ENCODE peak calls at places on chromosomes 3 and 15, in four cellular contexts. One of them, this sample, is unnamed.

GRCh38 chr15:57035664-57036063 is 117.2 kb downstream of the TCF12 start:
- DNase-seq in GM12878: no peak
- DNase-seq in neural crest cell: no peak
- DNase-seq in upper lobe of right lung: no peak
- DNase-seq in this sample: no peak

GRCh38 chr3:58167431-58168351 is 43.1 kb downstream of the DNASE1L3 start:
- DNase-seq in upper lobe of right lung: no peak
- DNase-seq in neural crest cell: peak
- DNase-seq in GM12878: no peak
- DNase-seq in this sample: no peak

GRCh38 chr15:64740361-64741170 is 34.8 kb downstream of the RBPMS2 start:
- DNase-seq in GM12878: no peak
- DNase-seq in neural crest cell: no peak
- DNase-seq in upper lobe of right lung: peak
- DNase-seq in this sample: no peak

GRCh38 chr3:57961828-57962447 is 46.3 kb upstream of the FLNB start:
- DNase-seq in upper lobe of right lung: no peak
- DNase-seq in neural crest cell: no peak
- DNase-seq in GM12878: no peak
- DNase-seq in this sample: no peak

GRCh38 chr15:48962662-48963523 is 826 bp downstream of the SHC4 start:
- DNase-seq in neural crest cell: peak
- DNase-seq in upper lobe of right lung: peak
- DNase-seq in GM12878: no peak
- DNase-seq in this sample: no peak

GRCh38 chr3:191141728-191142127 is 57.3 kb upstream of the OSTN start:
- DNase-seq in upper lobe of right lung: no peak
- DNase-seq in neural crest cell: no peak
- DNase-seq in GM12878: no peak
- DNase-seq in this sample: no peak

GRCh38 chr3:114756506-114757279 is 390.4 kb downstream of the ZBTB20 start:
- DNase-seq in GM12878: no peak
- DNase-seq in upper lobe of right lung: no peak
- DNase-seq in neural crest cell: no peak
- DNase-seq in this sample: no peak

GRCh38 chr3:100261481-100261903 is 700 bp downstream of the TBC1D23 start:
- DNase-seq in GM12878: no peak
- DNase-seq in neural crest cell: no peak
- DNase-seq in upper lobe of right lung: no peak
- DNase-seq in this sample: no peak

GRCh38 chr3:29247088-29247745 is 33.7 kb upstream of the RBMS3 start:
- DNase-seq in upper lobe of right lung: no peak
- DNase-seq in neural crest cell: no peak
- DNase-seq in GM12878: no peak
- DNase-seq in this sample: no peak

GRCh38 chr3:72401005-72401404 is 447.2 kb downstream of the SHQ1 start:
- DNase-seq in upper lobe of right lung: no peak
- DNase-seq in neural crest cell: no peak
- DNase-seq in GM12878: no peak
- DNase-seq in this sample: no peak

GRCh38 chr15:66840615-66841014 is 138.6 kb downstream of the SMAD6 start:
- DNase-seq in neural crest cell: no peak
- DNase-seq in upper lobe of right lung: peak
- DNase-seq in GM12878: no peak
- DNase-seq in this sample: no peak

GRCh38 chr15:45279024-45279697 is 27.1 kb downstream of the SLC28A2 start:
- DNase-seq in neural crest cell: peak
- DNase-seq in upper lobe of right lung: peak
- DNase-seq in GM12878: peak
- DNase-seq in this sample: peak

GRCh38 chr3:151147299-151147698 is 55.7 kb downstream of the GPR171 start:
- DNase-seq in upper lobe of right lung: no peak
- DNase-seq in GM12878: no peak
- DNase-seq in neural crest cell: no peak
- DNase-seq in this sample: no peak

GRCh38 chr15:65987100-65987499 is 117.8 kb downstream of the RAB11A start:
- DNase-seq in neural crest cell: no peak
- DNase-seq in GM12878: no peak
- DNase-seq in upper lobe of right lung: no peak
- DNase-seq in this sample: no peak

GRCh38 chr15:65653781-65654521 is 32.2 kb downstream of the SLC24A1 start:
- DNase-seq in GM12878: no peak
- DNase-seq in neural crest cell: no peak
- DNase-seq in upper lobe of right lung: no peak
- DNase-seq in this sample: no peak

GRCh38 chr15:39581501-39582285 is 814 bp downstream of the THBS1 start:
- DNase-seq in GM12878: no peak
- DNase-seq in upper lobe of right lung: peak
- DNase-seq in neural crest cell: peak
- DNase-seq in this sample: no peak

GRCh38 chr3:127690106-127690505 is 17.4 kb downstream of the ABTB1 start:
- DNase-seq in GM12878: no peak
- DNase-seq in neural crest cell: no peak
- DNase-seq in upper lobe of right lung: no peak
- DNase-seq in this sample: no peak

GRCh38 chr3:127689266-127689860 is 16.6 kb downstream of the ABTB1 start:
- DNase-seq in neural crest cell: no peak
- DNase-seq in upper lobe of right lung: peak
- DNase-seq in GM12878: no peak
- DNase-seq in this sample: no peak

GRCh38 chr3:127691974-127692373 is 19.2 kb downstream of the ABTB1 start:
- DNase-seq in GM12878: no peak
- DNase-seq in neural crest cell: no peak
- DNase-seq in upper lobe of right lung: peak
- DNase-seq in this sample: no peak

GRCh38 chr3:127691494-127691893 is 18.7 kb downstream of the ABTB1 start:
- DNase-seq in neural crest cell: no peak
- DNase-seq in upper lobe of right lung: peak
- DNase-seq in GM12878: no peak
- DNase-seq in this sample: no peak

DNA sequence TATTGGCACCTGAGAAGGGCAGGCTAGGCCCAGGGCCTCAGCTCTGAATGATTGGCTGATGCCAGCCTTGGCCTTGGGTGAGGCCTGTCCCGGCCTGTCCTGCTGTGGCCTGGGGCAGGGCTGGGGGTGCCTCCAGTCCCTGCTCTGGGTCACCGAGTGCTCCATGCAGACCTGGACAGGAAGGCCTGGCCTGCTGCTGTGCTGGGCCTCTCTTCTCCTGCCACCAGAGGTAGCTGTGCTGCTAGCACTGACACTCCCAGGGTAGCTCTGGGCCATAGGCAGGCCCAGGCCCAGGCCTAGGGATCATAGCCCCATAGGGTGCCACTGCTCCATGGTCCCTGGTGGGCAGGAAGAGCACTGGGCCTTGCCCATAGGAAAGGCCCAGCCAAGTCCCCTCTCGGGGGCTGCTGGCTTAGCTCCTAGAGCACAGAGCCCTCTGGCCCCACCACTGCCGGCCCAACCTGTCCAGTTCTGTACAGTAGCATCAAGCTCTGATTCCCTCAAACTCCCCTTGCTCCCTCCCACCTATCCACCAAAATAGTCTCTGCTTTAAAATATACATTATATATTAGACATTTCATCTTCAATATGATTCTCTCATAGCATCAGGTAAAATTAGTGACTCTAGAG is 18.2 kb downstream of the ABTB1 start:
- DNase-seq in upper lobe of right lung: peak
- DNase-seq in GM12878: no peak
- DNase-seq in neural crest cell: no peak
- DNase-seq in this sample: no peak
- TF ChIP-seq CTCF in upper lobe of right lung: peak
- TF ChIP-seq CTCF in GM12878: no peak
- TF ChIP-seq CTCF in neural crest cell: peak
- TF ChIP-seq CTCF in this sample: peak

GRCh38 chr3:171455603-171456550 is 4.3 kb downstream of the TNIK start:
- DNase-seq in neural crest cell: no peak
- DNase-seq in upper lobe of right lung: no peak
- DNase-seq in GM12878: no peak
- DNase-seq in this sample: no peak
- TF ChIP-seq CTCF in neural crest cell: no peak
- TF ChIP-seq CTCF in upper lobe of right lung: no peak
- TF ChIP-seq CTCF in GM12878: no peak
- TF ChIP-seq CTCF in this sample: no peak

DNA sequence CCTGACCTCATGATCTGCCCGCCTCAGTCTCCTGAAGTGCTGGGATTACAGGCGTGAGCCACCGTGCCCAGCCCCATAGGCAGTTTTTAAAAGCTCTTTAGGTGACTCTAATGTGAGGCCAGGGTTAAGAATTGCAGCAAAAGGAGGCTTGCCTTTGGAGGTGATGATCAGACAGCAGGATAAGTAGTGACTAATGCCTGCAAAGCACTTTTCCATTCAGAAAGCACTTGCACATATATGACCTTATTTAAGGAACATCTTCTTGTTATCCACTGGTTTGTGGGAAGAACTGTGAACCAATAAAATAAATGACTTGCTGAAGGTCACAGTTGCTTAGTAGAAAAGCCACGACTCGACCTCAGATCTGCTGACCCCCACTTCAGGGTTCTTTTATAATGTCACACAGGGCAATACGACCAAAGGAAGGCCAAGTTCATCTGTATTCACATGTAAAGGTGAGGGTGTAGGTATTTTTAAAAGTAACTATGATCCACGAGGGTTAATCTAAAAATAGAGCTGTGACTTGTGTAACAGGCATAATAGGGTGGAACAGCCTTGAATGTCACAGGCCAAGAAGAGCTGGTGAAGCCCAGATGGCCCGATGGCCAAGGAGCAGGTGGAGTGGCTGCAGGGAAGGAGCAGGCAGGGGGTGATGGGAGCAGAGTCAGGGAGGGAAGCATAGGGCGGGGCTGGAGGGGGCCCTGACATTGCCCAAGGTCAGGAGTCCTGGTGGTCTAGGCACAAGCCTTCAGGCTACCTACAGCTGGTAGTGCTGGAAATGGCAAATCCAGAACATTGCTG is 24.4 kb downstream of the LARP6 start:
- DNase-seq in neural crest cell: no peak
- DNase-seq in GM12878: no peak
- DNase-seq in upper lobe of right lung: no peak
- DNase-seq in this sample: no peak
- TF ChIP-seq CTCF in neural crest cell: no peak
- TF ChIP-seq CTCF in GM12878: no peak
- TF ChIP-seq CTCF in upper lobe of right lung: no peak
- TF ChIP-seq CTCF in this sample: no peak

GRCh38 chr3:64011685-64012084 is 11.6 kb downstream of the PSMD6 start:
- DNase-seq in GM12878: no peak
- DNase-seq in upper lobe of right lung: no peak
- DNase-seq in neural crest cell: no peak
- DNase-seq in this sample: no peak
- TF ChIP-seq CTCF in GM12878: no peak
- TF ChIP-seq CTCF in upper lobe of right lung: no peak
- TF ChIP-seq CTCF in neural crest cell: no peak
- TF ChIP-seq CTCF in this sample: no peak

GRCh38 chr3:128847631-128848370 is 31.6 kb upstream of the ACAD9 start:
- DNase-seq in GM12878: no peak
- DNase-seq in neural crest cell: no peak
- DNase-seq in upper lobe of right lung: no peak
- DNase-seq in this sample: no peak

GRCh38 chr3:128851601-128852000 is 27.8 kb upstream of the ACAD9 start:
- DNase-seq in GM12878: no peak
- DNase-seq in neural crest cell: no peak
- DNase-seq in upper lobe of right lung: no peak
- DNase-seq in this sample: no peak

GRCh38 chr3:128846501-128846900 is 32.9 kb upstream of the ACAD9 start:
- DNase-seq in upper lobe of right lung: peak
- DNase-seq in GM12878: no peak
- DNase-seq in neural crest cell: no peak
- DNase-seq in this sample: no peak

GRCh38 chr3:128850544-128850943 is 28.9 kb upstream of the ACAD9 start:
- DNase-seq in neural crest cell: no peak
- DNase-seq in upper lobe of right lung: no peak
- DNase-seq in GM12878: no peak
- DNase-seq in this sample: no peak

DNA sequence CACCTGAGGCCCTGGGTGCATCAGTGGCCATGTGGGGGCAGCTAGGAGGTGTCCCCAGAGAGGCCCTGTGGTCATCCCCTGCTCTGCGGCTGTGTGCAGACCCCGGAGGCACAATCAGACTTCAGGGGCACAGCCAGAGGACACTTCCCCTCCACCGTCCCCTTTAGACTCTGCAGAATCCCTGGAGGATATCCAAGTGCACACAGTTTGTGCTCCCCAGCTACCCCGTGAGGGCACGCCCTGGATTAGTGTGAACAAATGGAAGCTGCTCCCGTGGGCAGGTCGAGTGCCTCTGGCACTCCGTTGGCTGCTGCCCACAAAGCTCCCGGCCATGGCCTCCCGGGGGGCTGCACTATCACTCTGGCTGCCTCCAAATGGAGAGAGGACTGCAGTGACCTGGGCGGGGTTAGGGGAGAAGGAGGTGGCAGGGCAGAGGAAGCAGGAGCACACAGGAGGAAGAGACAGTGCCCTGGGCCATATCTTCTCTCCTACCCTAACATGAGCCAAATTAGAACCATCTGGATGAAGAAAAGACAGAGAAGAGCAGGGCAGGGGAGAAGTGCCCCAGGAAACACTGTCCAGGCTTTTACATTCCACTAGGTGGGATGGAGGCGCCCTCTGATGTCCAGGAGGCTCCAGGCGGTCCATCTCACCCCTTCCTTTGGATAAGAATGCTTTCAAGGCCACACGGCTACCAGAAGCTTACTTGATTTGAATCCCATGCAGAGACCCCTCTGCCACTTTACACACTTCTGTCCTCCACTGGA is 29.5 kb upstream of the ACAD9 start:
- DNase-seq in GM12878: no peak
- DNase-seq in neural crest cell: no peak
- DNase-seq in upper lobe of right lung: no peak
- DNase-seq in this sample: no peak
- TF ChIP-seq CTCF in GM12878: no peak
- TF ChIP-seq CTCF in neural crest cell: no peak
- TF ChIP-seq CTCF in upper lobe of right lung: no peak
- TF ChIP-seq CTCF in this sample: peak

DNA sequence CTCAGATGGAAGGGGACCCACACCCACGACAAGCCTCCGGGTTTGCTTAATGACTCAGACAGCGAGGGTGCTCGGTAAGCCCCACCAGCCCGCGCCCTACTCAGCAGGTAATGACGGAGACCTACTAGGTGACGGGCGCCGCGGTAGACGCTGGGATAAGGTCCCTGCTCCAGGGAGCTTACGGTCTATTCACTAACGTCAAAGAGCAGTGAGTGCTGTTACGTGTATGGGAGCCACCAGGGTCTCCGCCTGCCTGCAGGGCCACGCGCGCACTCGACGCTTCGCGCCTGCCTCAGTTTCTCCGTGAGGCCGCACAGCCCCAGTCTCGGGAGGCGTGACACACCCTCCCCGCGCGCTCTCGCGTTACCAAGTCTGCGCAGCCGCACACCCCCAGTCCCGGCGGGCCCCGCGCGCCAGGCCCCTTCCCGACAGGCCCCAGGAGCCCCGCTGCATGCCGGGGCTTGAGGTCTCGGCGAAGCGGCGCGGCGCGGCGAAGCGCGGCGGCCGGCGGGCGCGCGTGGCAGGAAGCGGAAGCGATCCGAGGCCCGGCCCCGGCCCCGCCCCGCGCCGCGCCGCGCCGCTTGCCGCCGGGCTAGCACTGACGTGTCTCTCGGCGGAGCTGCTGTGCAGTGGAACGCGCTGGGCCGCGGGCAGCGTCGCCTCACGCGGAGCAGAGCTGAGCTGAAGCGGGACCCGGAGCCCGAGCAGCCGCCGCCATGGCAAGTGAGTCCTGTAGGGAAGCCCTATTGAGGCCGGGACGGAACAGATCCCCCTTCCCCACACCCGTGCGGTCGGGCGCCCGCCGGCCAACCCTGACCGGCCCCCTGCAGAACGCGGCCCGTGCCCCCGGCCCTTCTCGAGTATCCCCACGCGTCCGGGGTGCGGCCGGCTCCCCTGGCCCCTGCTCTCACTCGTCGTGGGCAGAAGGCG is at the start of gene SEC61A1:
- DNase-seq in neural crest cell: peak
- DNase-seq in GM12878: peak
- DNase-seq in upper lobe of right lung: peak
- DNase-seq in this sample: peak
- TF ChIP-seq CTCF in neural crest cell: no peak
- TF ChIP-seq CTCF in GM12878: no peak
- TF ChIP-seq CTCF in upper lobe of right lung: no peak
- TF ChIP-seq CTCF in this sample: no peak

This sample was measured in type B pancreatic cell.